ENCODE peak calls at places on chromosomes 11 and 22, in four cellular contexts. C, E, J and Z are unnamed samples.
A peak's percentile ranks its signal among the peaks of the same experiment; 100 is the strongest.

GRCh38 chr22:48496226-48496845 is 1331.3 kb downstream of the BRD1 start:
- DNase-seq in J (no peak), C (no peak), E (no peak), Z (no peak)

GRCh38 chr11:17572791-17573460 is 25.9 kb downstream of the OTOG start:
- DNase-seq in C (no peak), E (no peak), J (no peak), Z (no peak)

GRCh38 chr11:65586676-65587075 is 8.9 kb downstream of the KCNK7 start:
- DNase-seq in E (no peak), J (no peak), C (no peak), Z (no peak)

GRCh38 chr11:73577496-73577917 is 20.4 kb downstream of the FAM168A start:
- DNase-seq in C (peak; percentile 79), J (no peak), E (no peak), Z (no peak)

GRCh38 chr22:26621663-26622062 is at the start of gene CRYBA4:
- DNase-seq in C (no peak), J (no peak), E (no peak), Z (no peak)

GRCh38 chr11:67029146-67029545 is 6.2 kb downstream of the SYT12 start:
- DNase-seq in C (no peak), J (no peak), E (no peak), Z (no peak)

GRCh38 chr11:104075091-104075490 is 38.7 kb downstream of the DDI1 start:
- DNase-seq in J (no peak), E (no peak), C (no peak), Z (no peak)

GRCh38 chr11:57646756-57647303 is 2.9 kb downstream of the YPEL4 start:
- DNase-seq in J (no peak), C (peak; percentile 52), E (no peak), Z (no peak)

GRCh38 chr11:14334193-14334592 is 24.8 kb downstream of the RRAS2 start:
- DNase-seq in C (no peak), J (no peak), E (no peak), Z (no peak)

GRCh38 chr11:9565822-9566560 is 7.5 kb upstream of the WEE1 start:
- DNase-seq in J (peak; percentile 33), E (peak; percentile 37), C (peak; percentile 91), Z (no peak)

GRCh38 chr11:62553839-62554361 is 7.3 kb upstream of the AHNAK start:
- DNase-seq in J (no peak), C (peak; percentile 71), E (no peak), Z (no peak)

GRCh38 chr22:29799217-29799680 is 32.1 kb downstream of the UQCR10 start:
- DNase-seq in E (peak; percentile 95), J (no peak), C (no peak), Z (no peak)

GRCh38 chr11:76791861-76792260 is 8.7 kb downstream of the TSKU start:
- DNase-seq in E (no peak), J (no peak), C (peak; percentile 43), Z (no peak)

GRCh38 chr11:73463359-73463758 is 87.2 kb downstream of the RELT start:
- DNase-seq in J (no peak), E (no peak), C (no peak), Z (no peak)

GRCh38 chr11:67441731-67442401 is 1.4 kb downstream of the CORO1B start:
- DNase-seq in J (no peak), C (no peak), E (no peak), Z (no peak)

GRCh38 chr22:27952091-27952490 is 33.0 kb upstream of the PITPNB start:
- DNase-seq in E (no peak), C (peak; percentile 59), J (no peak), Z (no peak)

GRCh38 chr11:101721270-101721669 is 137.5 kb upstream of the TRPC6 start:
- DNase-seq in J (no peak), E (no peak), C (no peak), Z (no peak)

GRCh38 chr11:7286178-7286577 is 34.5 kb downstream of the SYT9 start:
- DNase-seq in E (no peak), J (no peak), C (no peak), Z (no peak)
- H3K9me3 ChIP-seq in E (no peaks in the 10 kb centered on the region), J (peaks cover 2% of the 10 kb centered on the region), C (no peaks in the 10 kb centered on the region), Z (no peaks in the 10 kb centered on the region)

GRCh38 chr11:114616516-114616915 is 20.9 kb upstream of the NXPE4 start:
- DNase-seq in E (no peak), C (no peak), J (no peak), Z (no peak)
- H3K9me3 ChIP-seq in E (no peaks in the 10 kb centered on the region), C (peaks cover 19% of the 10 kb centered on the region), J (no peaks in the 10 kb centered on the region), Z (peaks cover 4% of the 10 kb centered on the region)

GRCh38 chr11:124285610-124286344 is 28.0 kb downstream of the OR8D1 start:
- DNase-seq in J (no peak), C (peak; percentile 80), E (no peak), Z (no peak)
- H3K9me3 ChIP-seq in J (no peaks in the 10 kb centered on the region), C (no peaks in the 10 kb centered on the region), E (no peaks in the 10 kb centered on the region), Z (no peaks in the 10 kb centered on the region)

DNA sequence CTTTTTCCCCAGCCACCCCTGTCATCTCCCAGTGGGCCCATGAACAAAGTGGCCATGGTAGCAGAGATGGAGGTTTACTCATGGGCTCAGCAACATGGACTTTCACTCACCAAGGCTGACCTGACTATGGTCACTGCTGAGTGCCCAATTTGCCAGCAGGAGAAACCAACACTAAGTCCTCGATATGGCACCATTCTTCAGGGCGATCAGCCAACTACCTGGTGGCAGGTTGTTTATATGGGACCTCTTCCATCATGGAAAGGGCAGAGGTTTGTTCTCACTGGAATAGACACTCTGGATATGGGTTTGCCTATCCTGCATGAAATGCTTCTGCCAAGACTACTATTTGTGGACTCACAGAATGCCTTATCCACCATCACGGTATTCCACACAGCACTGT is 1009.1 kb downstream of the NTM start:
- DNase-seq in J (no peak), C (no peak), E (no peak), Z (no peak)
- H3K9me3 ChIP-seq in J (no peaks in the 10 kb centered on the region), C (no peaks in the 10 kb centered on the region), E (no peaks in the 10 kb centered on the region), Z (no peaks in the 10 kb centered on the region)

GRCh38 chr11:72127923-72128322 is 7.6 kb upstream of the FOLR3 start:
- DNase-seq in E (no peak), C (no peak), J (no peak), Z (no peak)
- H3K9me3 ChIP-seq in E (no peaks in the 10 kb centered on the region), C (peaks cover 19% of the 10 kb centered on the region), J (peaks cover 16% of the 10 kb centered on the region), Z (no peaks in the 10 kb centered on the region)

DNA sequence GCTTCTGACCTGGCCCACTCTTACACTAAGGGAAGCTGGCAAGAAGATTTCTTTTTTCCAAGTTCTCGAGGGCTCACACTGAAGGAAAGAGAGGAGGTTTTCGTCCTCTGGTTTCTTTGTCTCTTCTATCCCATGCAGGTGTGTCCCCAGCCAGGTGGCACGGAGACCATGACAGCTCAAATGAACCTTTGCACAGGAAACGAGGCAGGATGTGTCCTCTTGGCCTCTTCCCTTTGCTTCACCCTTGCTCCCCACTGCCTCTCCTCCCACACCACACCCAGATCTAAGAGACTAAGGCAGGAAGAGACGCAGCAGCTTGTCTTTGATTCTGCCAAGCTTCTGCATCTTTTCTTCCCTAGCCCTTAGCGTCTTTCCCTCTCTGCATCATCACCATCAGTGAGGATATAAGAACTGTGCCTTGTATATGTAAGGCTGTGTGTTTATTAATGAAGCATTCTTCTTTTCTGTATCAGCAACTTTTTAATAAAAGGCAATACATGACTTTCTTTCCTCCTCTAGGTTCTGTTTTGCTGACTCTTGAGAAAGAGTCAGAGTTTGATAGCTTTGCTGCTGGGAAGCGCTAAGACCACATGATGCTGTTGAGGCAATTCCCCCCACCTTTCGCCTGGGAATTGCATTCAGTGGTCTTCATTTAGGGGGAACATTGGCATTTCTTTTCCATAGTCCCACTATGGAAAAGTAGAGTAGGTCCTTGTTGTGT is 56.0 kb upstream of the PARVA start:
- DNase-seq in E (no peak), J (no peak), C (no peak), Z (no peak)
- H3K9me3 ChIP-seq in E (no peaks in the 10 kb centered on the region), J (peaks cover 5% of the 10 kb centered on the region), C (no peaks in the 10 kb centered on the region), Z (no peaks in the 10 kb centered on the region)

GRCh38 chr22:49604732-49605302 is 222.9 kb downstream of the BRD1 start:
- DNase-seq in C (no peak), E (no peak), J (no peak), Z (no peak)

GRCh38 chr22:49601614-49602321 is 225.9 kb downstream of the BRD1 start:
- DNase-seq in E (no peak), J (no peak), C (no peak), Z (no peak)

GRCh38 chr22:49602481-49602880 is 225.2 kb downstream of the BRD1 start:
- DNase-seq in E (no peak), J (no peak), C (no peak), Z (no peak)

GRCh38 chr22:49600891-49601431 is 226.7 kb downstream of the BRD1 start:
- DNase-seq in E (no peak), C (no peak), J (no peak), Z (no peak)

DNA sequence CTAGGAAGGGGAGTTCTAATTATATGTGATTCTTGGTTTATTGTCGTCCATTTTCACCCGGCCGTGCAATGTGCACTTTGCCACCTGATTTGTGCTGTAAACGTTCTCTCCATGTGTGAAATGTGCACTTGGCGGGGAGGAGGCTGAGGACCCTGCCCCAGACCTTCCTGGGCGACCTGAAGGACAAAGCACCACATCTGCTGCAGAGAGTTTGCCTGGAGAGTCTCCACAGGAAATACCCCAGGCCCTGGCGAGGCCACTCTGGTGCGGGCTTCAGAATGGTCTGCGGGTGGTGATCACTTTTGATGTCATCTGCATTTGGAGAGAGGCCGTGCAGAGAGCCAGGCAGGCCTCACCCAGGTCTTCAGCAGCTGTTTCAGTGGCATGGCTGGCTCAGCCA is 224.7 kb downstream of the BRD1 start:
- DNase-seq in J (no peak), C (no peak), E (no peak), Z (no peak)
- H3K9me3 ChIP-seq in J (peaks cover 19% of the 10 kb centered on the region), C (no peaks in the 10 kb centered on the region), E (no peaks in the 10 kb centered on the region), Z (peaks cover 4% of the 10 kb centered on the region)

DNA sequence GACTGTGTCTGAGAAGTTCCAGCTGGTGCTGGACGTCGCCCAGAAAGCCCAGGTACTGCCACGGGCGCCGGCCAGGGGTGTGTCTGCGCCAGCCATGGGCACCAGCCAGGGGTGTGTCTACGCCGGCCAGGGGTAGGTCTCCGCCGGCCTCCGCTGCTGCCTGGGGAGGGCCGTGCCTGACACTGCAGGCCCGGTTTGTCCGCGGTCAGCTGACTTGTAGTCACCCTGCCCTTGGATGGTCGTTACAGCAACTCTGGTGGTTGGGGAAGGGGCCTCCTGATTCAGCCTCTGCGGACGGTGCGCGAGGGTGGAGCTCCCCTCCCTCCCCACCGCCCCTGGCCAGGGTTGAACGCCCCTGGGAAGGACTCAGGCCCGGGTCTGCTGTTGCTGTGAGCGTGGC is 47.9 kb downstream of the GRAMD4 start:
- DNase-seq in E (no peak), C (no peak), J (no peak), Z (no peak)
- H3K9me3 ChIP-seq in E (no peaks in the 10 kb centered on the region), C (no peaks in the 10 kb centered on the region), J (no peaks in the 10 kb centered on the region), Z (no peaks in the 10 kb centered on the region)